ENCODE peak calls at places on chromosomes 4 and X, in nine cellular contexts. X is suprapubic skin, C is right lobe of liver, N is thoracic aorta, L is esophagus squamous epithelium, Y is OCI-LY7, V is cardiac muscle cell, R is GM23338, K is tibial artery. W is an unnamed sample.

GRCh38 chr4:110211007-110211769 is 12.8 kb upstream of the ELOVL6 start:
- DNase-seq in R (peak), Y (peak), X (no peak), L (no peak), K (no peak), N (no peak), V (peak), C (no peak), W (no peak)

GRCh38 chrX:143437439-143437838 is 79.8 kb downstream of the SPANXN3 start:
- DNase-seq in V (peak), L (no peak), N (no peak), X (no peak), K (no peak), Y (peak), R (peak), C (no peak), W (no peak)

GRCh38 chrX:42714981-42715688 is 62.8 kb downstream of the PPP1R2C start:
- DNase-seq in C (peak), Y (no peak), L (no peak), K (peak), R (peak), V (peak), N (no peak), X (no peak), W (peak)

GRCh38 chrX:12988797-12989196 is 13.9 kb downstream of the TMSB4X start:
- DNase-seq in L (no peak), N (no peak), X (no peak), Y (no peak), R (no peak), V (peak), C (peak), K (no peak), W (peak)

GRCh38 chr4:37644962-37645361 is 41.2 kb downstream of the RELL1 start:
- DNase-seq in C (peak), N (no peak), X (no peak), K (no peak), L (no peak), Y (no peak), V (peak), R (no peak), W (no peak)

GRCh38 chr4:80336582-80336981 is 1.1 kb downstream of the CFAP299 start:
- DNase-seq in C (peak), L (no peak), V (peak), X (no peak), R (peak), K (no peak), Y (peak), N (no peak), W (no peak)

GRCh38 chrX:1391370-1391706 is 575 bp downstream of the SLC25A6 start:
- DNase-seq in R (peak), V (no peak), Y (no peak), N (no peak), L (no peak), K (no peak), X (no peak), C (no peak), W (no peak)

GRCh38 chrX:69050051-69050785 is 115.0 kb downstream of the PJA1 start:
- DNase-seq in K (no peak), Y (no peak), X (no peak), L (no peak), C (no peak), V (no peak), R (no peak), N (no peak), W (no peak)

GRCh38 chrX:63930140-63930539 is 145.1 kb upstream of the ARHGEF9 start:
- DNase-seq in V (no peak), K (no peak), N (no peak), X (no peak), L (no peak), Y (no peak), R (peak), C (no peak), W (no peak)

GRCh38 chr4:179465131-179465797 is 2023.0 kb upstream of the AGA start:
- DNase-seq in N (no peak), X (no peak), R (peak), K (no peak), C (no peak), V (no peak), L (no peak), Y (peak), W (no peak)

GRCh38 chrX:102599084-102599949 is at the start of gene ARMCX5:
- DNase-seq in C (peak), K (peak), L (peak), V (peak), Y (peak), X (peak), N (peak), R (peak), W (peak)

GRCh38 chr4:22688236-22688635 is 4.5 kb upstream of the GBA3 start:
- DNase-seq in L (no peak), V (peak), X (no peak), R (no peak), Y (no peak), C (no peak), K (no peak), N (no peak), W (no peak)

GRCh38 chr4:176792348-176793059 is at the start of gene VEGFC:
- DNase-seq in X (peak), Y (no peak), R (peak), C (peak), L (no peak), V (peak), N (no peak), K (peak), W (peak)

GRCh38 chrX:1521459-1521956 is 15.5 kb downstream of the P2RY8 start:
- DNase-seq in C (peak), N (no peak), R (peak), Y (peak), X (no peak), V (no peak), L (peak), K (no peak), W (no peak)

GRCh38 chrX:24148118-24148517 is 1.4 kb upstream of the ZFX start:
- DNase-seq in R (no peak), Y (peak), C (no peak), K (no peak), L (no peak), X (no peak), V (no peak), N (no peak), W (no peak)

GRCh38 chrX:136456133-136456532 is 31.6 kb upstream of the BRS3 start:
- DNase-seq in C (no peak), X (no peak), N (no peak), R (no peak), L (no peak), V (no peak), K (no peak), Y (no peak), W (no peak)

GRCh38 chr4:94588900-94589693 is 137.4 kb downstream of the PDLIM5 start:
- DNase-seq in V (peak), K (no peak), C (no peak), Y (no peak), N (no peak), X (no peak), L (no peak), R (no peak), W (no peak)

GRCh38 chrX:70755850-70756249 is 152.7 kb downstream of the TEX11 start:
- DNase-seq in R (peak), Y (no peak), N (no peak), L (no peak), C (no peak), X (no peak), K (no peak), V (no peak), W (no peak)

GRCh38 chr4:101357751-101358150 is 10.4 kb upstream of the PPP3CA start:
- DNase-seq in R (peak), C (no peak), K (no peak), X (no peak), Y (no peak), N (no peak), V (peak), L (no peak), W (no peak)

GRCh38 chr4:86108834-86109233 is 251.0 kb downstream of the MAPK10 start:
- DNase-seq in V (no peak), X (no peak), C (no peak), Y (no peak), R (no peak), K (no peak), L (no peak), N (no peak), W (no peak)

GRCh38 chrX:75887833-75888232 is 102.8 kb upstream of the MAGEE2 start:
- DNase-seq in R (peak), L (no peak), Y (no peak), V (no peak), C (no peak), N (no peak), X (no peak), K (no peak), W (no peak)

GRCh38 chrX:31219174-31219573 is 147.3 kb upstream of the FTHL17 start:
- DNase-seq in C (no peak), Y (no peak), N (no peak), R (no peak), V (no peak), K (no peak), X (no peak), L (no peak), W (no peak)

GRCh38 chr4:101667348-101667747 is 123.2 kb upstream of the BANK1 start:
- DNase-seq in L (no peak), Y (no peak), X (no peak), N (no peak), C (no peak), R (no peak), V (no peak), K (no peak), W (no peak)

GRCh38 chr4:176791591-176792347 is 953 bp downstream of the VEGFC start:
- DNase-seq in V (peak), N (no peak), L (no peak), C (no peak), K (no peak), X (no peak), Y (no peak), R (peak), W (peak)

GRCh38 chr4:89048906-89049601 is 7.9 kb downstream of the FAM13A start:
- DNase-seq in Y (no peak), C (no peak), K (no peak), N (no peak), X (no peak), V (no peak), L (no peak), R (no peak), W (no peak)

GRCh38 chrX:57904481-57904880 is 5.8 kb downstream of the ZXDA start:
- DNase-seq in V (no peak), K (no peak), X (no peak), Y (no peak), L (no peak), C (no peak), N (no peak), R (no peak), W (no peak)

GRCh38 chr4:55469979-55470378 is 74.2 kb downstream of the TMEM165 start:
- DNase-seq in C (no peak), K (no peak), V (no peak), R (no peak), N (no peak), Y (no peak), L (no peak), X (no peak), W (no peak)

GRCh38 chr4:74659576-74660411 is 134.5 kb downstream of the BTC start:
- DNase-seq in R (no peak), C (no peak), K (no peak), Y (no peak), L (no peak), V (peak), N (no peak), X (no peak), W (no peak)

GRCh38 chr4:16082424-16083216 is 1.2 kb downstream of the PROM1 start:
- DNase-seq in C (peak), N (no peak), K (no peak), L (no peak), X (peak), R (peak), V (peak), Y (no peak), W (no peak)
- H3K4me3 ChIP-seq in C (peak), N (peak), K (peak), L (peak), X (peak), R (peak), V (peak), Y (no peak), W (peak)

DNA sequence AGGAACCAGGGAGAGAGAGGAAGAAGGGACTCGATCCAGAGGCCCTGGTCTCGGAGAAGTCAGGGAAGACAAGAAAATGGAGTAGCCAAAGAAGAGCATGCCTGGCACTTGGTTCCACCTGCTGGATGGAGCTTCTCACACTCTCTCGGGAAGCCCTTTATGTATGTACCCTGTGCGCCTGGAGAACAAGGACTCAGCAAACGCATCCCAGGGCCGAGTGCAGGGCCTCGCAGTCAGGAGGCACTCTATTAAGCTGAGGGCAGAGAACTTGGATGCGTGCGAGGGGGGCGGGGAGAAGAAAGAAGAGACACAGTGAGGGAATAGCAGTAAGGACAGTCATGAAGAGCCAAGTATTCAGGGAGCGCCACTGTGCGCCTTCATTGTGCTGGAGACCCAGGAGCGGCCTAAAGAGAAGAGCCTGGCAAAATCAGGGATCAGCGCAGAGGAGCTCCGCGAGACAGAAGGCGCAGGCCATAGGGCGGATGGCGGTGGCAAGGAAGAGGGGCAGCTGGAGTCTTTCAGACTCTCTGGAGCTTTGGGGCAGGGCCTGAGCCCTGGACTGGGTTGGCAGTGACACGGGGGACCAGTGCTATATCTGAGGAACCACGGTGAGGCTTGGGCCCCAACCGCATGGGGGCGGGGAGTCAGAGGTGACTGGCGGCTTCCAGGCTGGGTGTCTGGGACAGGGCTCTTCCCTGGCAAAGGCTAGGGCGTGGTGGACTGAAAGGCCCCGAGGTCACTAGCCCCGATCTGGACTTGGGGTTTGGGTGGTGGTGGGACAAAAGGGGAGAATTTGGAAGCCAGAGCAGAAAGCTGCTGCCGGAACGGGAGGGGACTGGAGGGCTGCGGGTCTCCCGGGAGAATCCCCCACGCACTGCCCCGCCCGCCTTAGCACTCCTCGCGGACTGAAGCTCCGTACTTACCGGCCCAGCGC is 1.9 kb upstream of the SEPTIN6 start:
- DNase-seq in K (no peak), X (no peak), N (no peak), L (no peak), Y (peak), C (no peak), R (peak), V (no peak), W (no peak)
- TF ChIP-seq CTCF in K (no peak), X (no peak), N (no peak), L (no peak), Y (no peak), C (no peak), R (peak), V (no peak), W (no peak)

GRCh38 chr4:121690001-121690400 is 6.8 kb downstream of the ANXA5 start:
- DNase-seq in N (no peak), Y (no peak), V (peak), C (no peak), X (no peak), K (no peak), L (no peak), R (no peak), W (no peak)
- H3K27ac ChIP-seq in N (peak), Y (no peak), V (no peak), C (no peak), X (peak), K (peak), L (peak), R (peak), W (no peak)

GRCh38 chr4:102758241-102758871 is 2.4 kb downstream of the MANBA start:
- DNase-seq in Y (no peak), C (no peak), R (no peak), K (no peak), N (no peak), X (no peak), L (no peak), V (no peak), W (no peak)

GRCh38 chr4:102760645-102761477 is at the start of gene MANBA:
- DNase-seq in C (peak), X (peak), K (peak), L (peak), N (peak), R (peak), V (peak), Y (peak), W (peak)

GRCh38 chr4:102759835-102760644 is 728 bp downstream of the MANBA start:
- DNase-seq in C (no peak), V (peak), N (no peak), L (peak), X (peak), Y (peak), R (peak), K (peak), W (peak)

GRCh38 chr4:102761902-102762301 is 1.1 kb upstream of the MANBA start:
- DNase-seq in R (peak), L (no peak), N (no peak), Y (no peak), C (no peak), X (no peak), K (no peak), V (no peak), W (no peak)

DNA sequence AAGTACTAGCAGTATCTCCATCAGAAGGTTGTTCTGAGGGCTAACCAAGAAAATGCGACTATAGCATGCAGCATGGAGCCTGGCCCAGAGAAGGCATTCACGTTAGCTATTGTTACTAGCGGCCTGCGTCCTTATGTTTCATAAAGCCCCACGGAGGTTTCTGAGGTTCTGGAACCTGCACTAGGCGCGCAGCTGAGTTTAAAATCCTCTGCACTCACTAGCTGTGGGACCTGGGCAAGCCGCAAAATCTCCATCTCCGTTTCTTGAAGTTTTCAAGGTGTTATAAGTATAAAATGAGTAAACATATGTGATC is 666 bp upstream of the MANBA start:
- DNase-seq in Y (peak), R (no peak), L (no peak), K (no peak), C (no peak), X (no peak), N (no peak), V (peak), W (no peak)
- H3K4me3 ChIP-seq in Y (peak), R (peak), L (peak), K (peak), C (peak), X (peak), N (peak), V (peak), W (peak)

GRCh38 chr4:1784395-1784788 is 8.7 kb upstream of the FGFR3 start:
- DNase-seq in K (no peak), X (no peak), N (no peak), R (no peak), Y (no peak), L (no peak), C (no peak), V (no peak), W (no peak)
- TF ChIP-seq CTCF in K (no peak), X (no peak), N (no peak), R (no peak), Y (no peak), L (no peak), C (no peak), V (no peak), W (no peak)

DNA sequence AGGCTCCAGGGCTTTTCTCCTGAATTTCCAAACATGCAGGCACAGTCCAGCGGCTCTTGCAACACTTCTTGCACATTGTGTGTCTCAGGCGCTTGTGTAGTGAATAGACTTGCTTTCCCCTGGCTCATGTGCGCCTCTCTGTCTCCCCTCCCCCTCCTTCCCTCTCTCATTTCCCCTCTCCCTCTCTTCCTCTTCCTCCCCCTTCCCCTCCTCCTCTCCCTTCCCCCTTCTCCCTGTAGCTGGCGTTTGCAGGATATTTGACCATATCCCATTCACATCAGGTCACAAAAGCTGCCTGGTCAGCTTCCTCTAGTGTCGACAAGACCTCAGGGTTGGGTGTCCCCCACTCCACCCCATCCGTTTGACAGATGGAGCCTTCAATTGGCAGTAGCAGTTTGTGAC is 2.4 kb downstream of the CHST7 start:
- DNase-seq in X (no peak), K (peak), N (no peak), Y (peak), R (peak), L (no peak), C (peak), V (peak), W (no peak)
- H3K27ac ChIP-seq in X (peak), K (peak), N (no peak), Y (no peak), R (no peak), L (peak), C (no peak), V (no peak), W (no peak)

GRCh38 chr4:121200795-121201472 is 36.8 kb upstream of the TNIP3 start:
- DNase-seq in R (no peak), C (no peak), N (no peak), K (no peak), Y (no peak), L (no peak), X (no peak), V (no peak), W (no peak)

GRCh38 chr4:121195649-121196048 is 31.5 kb upstream of the TNIP3 start:
- DNase-seq in X (no peak), Y (no peak), C (no peak), L (no peak), N (no peak), R (no peak), V (peak), K (no peak), W (no peak)

GRCh38 chr4:121192500-121192899 is 28.4 kb upstream of the TNIP3 start:
- DNase-seq in V (peak), L (no peak), R (peak), C (no peak), Y (peak), K (no peak), X (no peak), N (no peak), W (no peak)

GRCh38 chr4:121199742-121200561 is 35.8 kb upstream of the TNIP3 start:
- DNase-seq in Y (no peak), N (no peak), K (no peak), V (no peak), R (no peak), L (no peak), C (no peak), X (no peak), W (no peak)

GRCh38 chr4:121198261-121198660 is 34.1 kb upstream of the TNIP3 start:
- DNase-seq in L (no peak), Y (no peak), V (no peak), R (no peak), K (no peak), N (no peak), C (no peak), X (no peak), W (no peak)
- H3K4me3 ChIP-seq in L (no peak), Y (no peak), V (no peak), R (no peak), K (no peak), N (no peak), C (no peak), X (no peak), W (no peak)

GRCh38 chrX:29555465-29556091 is 659.8 kb upstream of the MAGEB2 start:
- DNase-seq in X (no peak), L (no peak), C (no peak), Y (peak), N (no peak), R (no peak), K (no peak), V (no peak), W (no peak)
- TF ChIP-seq CTCF in X (no peak), L (no peak), C (no peak), Y (no peak), N (no peak), R (no peak), K (no peak), V (no peak), W (no peak)

GRCh38 chrX:41665676-41666075 is 23.1 kb upstream of the GPR34 start:
- DNase-seq in Y (no peak), V (peak), N (no peak), R (no peak), X (no peak), L (no peak), C (no peak), K (no peak), W (no peak)
- H3K27ac ChIP-seq in Y (no peak), V (no peak), N (peak), R (no peak), X (no peak), L (no peak), C (no peak), K (peak), W (no peak)

GRCh38 chr4:182795446-182796238 is 121.5 kb downstream of the DCTD start:
- DNase-seq in C (no peak), V (no peak), R (no peak), K (no peak), N (no peak), L (no peak), Y (no peak), X (no peak), W (peak)
- H3K4me3 ChIP-seq in C (no peak), V (no peak), R (no peak), K (no peak), N (no peak), L (no peak), Y (no peak), X (no peak), W (no peak)